ENCODE peak calls at places on chromosome 1, in seven cellular contexts. Y is NT2/D1; I is lower lobe of right lung; D is stimulated activated naive CD4-positive, alpha-beta T cell; J is MCF 10A; M is activated CD4-positive, alpha-beta T cell treated with anti-CD3 and anti-CD28 coated beads, Interleukin-2, amount 50 U/mL, for 4 hours; U is left cardiac atrium. T is an unnamed sample.

GRCh38 chr1:157515141-157515540 is 37.2 kb downstream of the FCRL5 start:
- DNase-seq in Y (no peak), I (no peak), D (no peak), J (no peak), M (no peak), U (no peak), T (no peak)

GRCh38 chr1:204041232-204041767 is 31.6 kb upstream of the SOX13 start:
- DNase-seq in Y (no peak), I (no peak), D (no peak), J (no peak), M (no peak), U (peak), T (no peak)

GRCh38 chr1:201119206-201119814 is 7.1 kb upstream of the CACNA1S start:
- DNase-seq in Y (peak), I (no peak), D (peak), J (no peak), M (peak), U (no peak), T (peak)

GRCh38 chr1:35932941-35933340 is 2.0 kb downstream of the AGO3 start:
- DNase-seq in Y (no peak), I (no peak), D (no peak), J (no peak), M (no peak), U (no peak), T (no peak)

GRCh38 chr1:56374026-56374974 is 205.1 kb downstream of the PLPP3 start:
- DNase-seq in Y (no peak), I (no peak), D (no peak), J (no peak), M (no peak), U (no peak), T (no peak)

GRCh38 chr1:116988248-116988647 is 13.3 kb upstream of the CD101 start:
- DNase-seq in Y (no peak), I (no peak), D (no peak), J (peak), M (no peak), U (peak), T (no peak)

GRCh38 chr1:235932090-235932510 is 65.4 kb upstream of the LYST start:
- DNase-seq in Y (no peak), I (peak), D (no peak), J (peak), M (no peak), U (no peak), T (no peak)

GRCh38 chr1:13900583-13900982 is 200.6 kb downstream of the PRDM2 start:
- DNase-seq in Y (no peak), I (no peak), D (no peak), J (peak), M (no peak), U (no peak), T (no peak)

GRCh38 chr1:23984417-23985186 is 4.5 kb upstream of the SRSF10 start:
- DNase-seq in Y (no peak), I (no peak), D (no peak), J (peak), M (no peak), U (no peak), T (no peak)

GRCh38 chr1:57122031-57122430 is 156.2 kb upstream of the C8B start:
- DNase-seq in Y (no peak), I (no peak), D (no peak), J (no peak), M (no peak), U (no peak), T (no peak)

T was measured in DMS53.